ENCODE peak calls at places on chromosomes 5 and 9, in four cellular contexts. K, J, V and Z are unnamed samples.

GRCh38 chr5:156497816-156498215 is 170.9 kb downstream of the SGCD start:
- DNase-seq in K (no peak), J (no peak), V (no peak), Z (no peak)

GRCh38 chr5:32325067-32325466 is 12.3 kb upstream of the MTMR12 start:
- DNase-seq in V (no peak), K (peak), J (no peak), Z (no peak)

GRCh38 chr5:1808466-1808865 is 7.3 kb downstream of the NDUFS6 start:
- DNase-seq in K (peak), J (no peak), V (no peak), Z (no peak)

GRCh38 chr5:84578226-84578625 is 193.5 kb upstream of the EDIL3 start:
- DNase-seq in V (no peak), K (no peak), J (no peak), Z (no peak)

GRCh38 chr9:16069671-16070586 is 517.1 kb downstream of the CCDC171 start:
- DNase-seq in V (no peak), K (peak), J (peak), Z (no peak)

GRCh38 chr5:158483202-158483870 is 616.4 kb downstream of the EBF1 start:
- DNase-seq in K (no peak), J (no peak), V (no peak), Z (no peak)

GRCh38 chr5:28473531-28474107 is 1435.2 kb upstream of the CDH9 start:
- DNase-seq in K (peak), J (no peak), V (no peak), Z (no peak)

GRCh38 chr5:43204958-43205357 is 12.9 kb downstream of the NIM1K start:
- DNase-seq in J (no peak), V (no peak), K (no peak), Z (no peak)

GRCh38 chr9:127438394-127438793 is 12.8 kb downstream of the RPL12 start:
- DNase-seq in K (no peak), J (no peak), V (no peak), Z (no peak)

GRCh38 chr9:122075135-122076030 is 17.7 kb downstream of the TTLL11 start:
- DNase-seq in J (no peak), V (no peak), K (no peak), Z (no peak)

GRCh38 chr5:3893527-3893926 is 297.9 kb downstream of the IRX1 start:
- DNase-seq in V (no peak), K (no peak), J (no peak), Z (no peak)

GRCh38 chr5:87241555-87241954 is 26.1 kb upstream of the RASA1 start:
- DNase-seq in V (no peak), K (no peak), J (no peak), Z (no peak)